ENCODE peak calls at places on chromosomes 12 and 14, in seven cellular contexts. One of them, this sample, is unnamed.

GRCh38 chr14:50101417-50101816 is 15.0 kb downstream of the VCPKMT start:
- DNase-seq in HFF-Myc: no peak
- DNase-seq in WTC11: no peak
- DNase-seq in Panc1: no peak
- DNase-seq in BE2C: no peak
- DNase-seq in choroid plexus epithelial cell: no peak
- DNase-seq in right lobe of liver: no peak
- DNase-seq in this sample: no peak

GRCh38 chr14:24874514-24875202 is 175.3 kb downstream of the STXBP6 start:
- DNase-seq in HFF-Myc: no peak
- DNase-seq in WTC11: no peak
- DNase-seq in Panc1: no peak
- DNase-seq in BE2C: no peak
- DNase-seq in choroid plexus epithelial cell: no peak
- DNase-seq in right lobe of liver: no peak
- DNase-seq in this sample: no peak

GRCh38 chr14:39614292-39614923 is 182.2 kb upstream of the FBXO33 start:
- DNase-seq in HFF-Myc: no peak
- DNase-seq in WTC11: no peak
- DNase-seq in Panc1: no peak
- DNase-seq in BE2C: no peak
- DNase-seq in choroid plexus epithelial cell: no peak
- DNase-seq in right lobe of liver: no peak
- DNase-seq in this sample: no peak

GRCh38 chr12:98741615-98742265 is 96.7 kb downstream of the APAF1 start:
- DNase-seq in HFF-Myc: no peak
- DNase-seq in WTC11: no peak
- DNase-seq in Panc1: no peak
- DNase-seq in BE2C: no peak
- DNase-seq in choroid plexus epithelial cell: no peak
- DNase-seq in right lobe of liver: no peak
- DNase-seq in this sample: no peak

GRCh38 chr14:74414380-74414779 is 11.6 kb downstream of the SYNDIG1L start:
- DNase-seq in HFF-Myc: no peak
- DNase-seq in WTC11: no peak
- DNase-seq in Panc1: no peak
- DNase-seq in BE2C: no peak
- DNase-seq in choroid plexus epithelial cell: peak
- DNase-seq in right lobe of liver: no peak
- DNase-seq in this sample: no peak

GRCh38 chr14:95206534-95206933 is 49.2 kb upstream of the DICER1 start:
- DNase-seq in HFF-Myc: no peak
- DNase-seq in WTC11: no peak
- DNase-seq in Panc1: no peak
- DNase-seq in BE2C: no peak
- DNase-seq in choroid plexus epithelial cell: peak
- DNase-seq in right lobe of liver: no peak
- DNase-seq in this sample: no peak

GRCh38 chr12:121534495-121535148 is 46.2 kb downstream of the KDM2B start:
- DNase-seq in HFF-Myc: no peak
- DNase-seq in WTC11: peak
- DNase-seq in Panc1: no peak
- DNase-seq in BE2C: no peak
- DNase-seq in choroid plexus epithelial cell: no peak
- DNase-seq in right lobe of liver: no peak
- DNase-seq in this sample: no peak

GRCh38 chr12:102061096-102061555 is 665 bp downstream of the WASHC3 start:
- DNase-seq in HFF-Myc: no peak
- DNase-seq in WTC11: no peak
- DNase-seq in Panc1: no peak
- DNase-seq in BE2C: no peak
- DNase-seq in choroid plexus epithelial cell: peak
- DNase-seq in right lobe of liver: no peak
- DNase-seq in this sample: no peak

GRCh38 chr12:4270670-4271432 is 2.7 kb upstream of the CCND2 start:
- DNase-seq in HFF-Myc: no peak
- DNase-seq in WTC11: peak
- DNase-seq in Panc1: no peak
- DNase-seq in BE2C: no peak
- DNase-seq in choroid plexus epithelial cell: no peak
- DNase-seq in right lobe of liver: peak
- DNase-seq in this sample: no peak

GRCh38 chr14:21933681-21934080 is 260.1 kb upstream of the OR4E1 start:
- DNase-seq in HFF-Myc: no peak
- DNase-seq in WTC11: no peak
- DNase-seq in Panc1: no peak
- DNase-seq in BE2C: no peak
- DNase-seq in choroid plexus epithelial cell: peak
- DNase-seq in right lobe of liver: no peak
- DNase-seq in this sample: no peak
- TF ChIP-seq CTCF in HFF-Myc: no peak
- TF ChIP-seq CTCF in WTC11: no peak
- TF ChIP-seq CTCF in Panc1: no peak
- TF ChIP-seq CTCF in BE2C: no peak
- TF ChIP-seq CTCF in choroid plexus epithelial cell: peak
- TF ChIP-seq CTCF in right lobe of liver: peak
- TF ChIP-seq CTCF in this sample: no peak

GRCh38 chr12:30696486-30696885 is 817 bp upstream of the IPO8 start:
- DNase-seq in HFF-Myc: no peak
- DNase-seq in WTC11: peak
- DNase-seq in Panc1: no peak
- DNase-seq in BE2C: no peak
- DNase-seq in choroid plexus epithelial cell: no peak
- DNase-seq in right lobe of liver: no peak
- DNase-seq in this sample: no peak

GRCh38 chr12:30694971-30695326 is 720 bp downstream of the IPO8 start:
- DNase-seq in HFF-Myc: no peak
- DNase-seq in WTC11: peak
- DNase-seq in Panc1: no peak
- DNase-seq in BE2C: peak
- DNase-seq in choroid plexus epithelial cell: peak
- DNase-seq in right lobe of liver: peak
- DNase-seq in this sample: no peak

GRCh38 chr12:30694412-30694955 is 1.2 kb downstream of the IPO8 start:
- DNase-seq in HFF-Myc: no peak
- DNase-seq in WTC11: no peak
- DNase-seq in Panc1: no peak
- DNase-seq in BE2C: no peak
- DNase-seq in choroid plexus epithelial cell: peak
- DNase-seq in right lobe of liver: no peak
- DNase-seq in this sample: no peak

GRCh38 chr12:30696103-30696408 is 387 bp upstream of the IPO8 start:
- DNase-seq in HFF-Myc: no peak
- DNase-seq in WTC11: no peak
- DNase-seq in Panc1: no peak
- DNase-seq in BE2C: no peak
- DNase-seq in choroid plexus epithelial cell: no peak
- DNase-seq in right lobe of liver: no peak
- DNase-seq in this sample: no peak

GRCh38 chr12:30695327-30696102 is at the start of gene IPO8:
- DNase-seq in HFF-Myc: peak
- DNase-seq in WTC11: peak
- DNase-seq in Panc1: peak
- DNase-seq in BE2C: peak
- DNase-seq in choroid plexus epithelial cell: peak
- DNase-seq in right lobe of liver: peak
- DNase-seq in this sample: no peak
- TF ChIP-seq CTCF in HFF-Myc: peak
- TF ChIP-seq CTCF in WTC11: no peak
- TF ChIP-seq CTCF in Panc1: peak
- TF ChIP-seq CTCF in BE2C: peak
- TF ChIP-seq CTCF in choroid plexus epithelial cell: peak
- TF ChIP-seq CTCF in right lobe of liver: peak
- TF ChIP-seq CTCF in this sample: peak

DNA sequence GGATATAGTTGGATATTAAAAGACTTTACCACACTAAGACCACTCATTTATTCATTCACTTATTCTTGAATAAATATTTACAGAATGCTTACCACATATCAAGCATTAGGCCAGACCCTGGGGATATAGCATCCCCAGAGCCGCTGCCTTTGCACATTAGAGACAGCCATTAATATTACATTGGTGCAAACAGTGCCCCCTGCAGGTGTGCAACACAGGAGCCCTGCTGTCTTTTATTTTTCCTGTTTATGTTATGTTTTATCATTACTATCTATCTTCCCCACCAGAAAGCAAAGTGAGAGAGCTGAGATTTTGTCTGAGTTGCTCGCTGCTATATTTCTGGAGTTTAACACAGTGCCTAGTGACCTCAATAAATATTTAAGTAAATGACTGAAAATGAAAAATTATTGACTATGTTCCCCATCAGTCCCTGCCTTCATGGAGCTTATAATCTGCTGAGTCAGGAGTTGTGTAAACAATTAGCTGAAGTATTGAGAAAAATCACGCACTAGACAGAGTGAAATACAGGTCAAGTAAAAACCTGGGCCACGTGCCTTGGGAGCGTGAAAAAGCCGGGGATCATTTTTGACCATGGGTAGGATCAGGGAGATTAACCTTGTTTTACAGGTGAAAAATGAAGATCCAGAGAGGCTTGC is 301.6 kb downstream of the PCNX1 start:
- DNase-seq in HFF-Myc: no peak
- DNase-seq in WTC11: no peak
- DNase-seq in Panc1: no peak
- DNase-seq in BE2C: no peak
- DNase-seq in choroid plexus epithelial cell: no peak
- DNase-seq in right lobe of liver: no peak
- DNase-seq in this sample: no peak
- TF ChIP-seq CTCF in HFF-Myc: peak
- TF ChIP-seq CTCF in WTC11: no peak
- TF ChIP-seq CTCF in Panc1: peak
- TF ChIP-seq CTCF in BE2C: peak
- TF ChIP-seq CTCF in choroid plexus epithelial cell: peak
- TF ChIP-seq CTCF in right lobe of liver: no peak
- TF ChIP-seq CTCF in this sample: no peak

GRCh38 chr12:96329018-96329417 is 71.2 kb downstream of the CDK17 start:
- DNase-seq in HFF-Myc: no peak
- DNase-seq in WTC11: no peak
- DNase-seq in Panc1: no peak
- DNase-seq in BE2C: no peak
- DNase-seq in choroid plexus epithelial cell: no peak
- DNase-seq in right lobe of liver: no peak
- DNase-seq in this sample: no peak

GRCh38 chr12:96326628-96327227 is 73.5 kb downstream of the CDK17 start:
- DNase-seq in HFF-Myc: no peak
- DNase-seq in WTC11: no peak
- DNase-seq in Panc1: no peak
- DNase-seq in BE2C: no peak
- DNase-seq in choroid plexus epithelial cell: no peak
- DNase-seq in right lobe of liver: no peak
- DNase-seq in this sample: no peak

GRCh38 chr12:96327346-96327745 is 72.9 kb downstream of the CDK17 start:
- DNase-seq in HFF-Myc: no peak
- DNase-seq in WTC11: no peak
- DNase-seq in Panc1: no peak
- DNase-seq in BE2C: no peak
- DNase-seq in choroid plexus epithelial cell: no peak
- DNase-seq in right lobe of liver: no peak
- DNase-seq in this sample: no peak

GRCh38 chr12:96329545-96329944 is 70.7 kb downstream of the CDK17 start:
- DNase-seq in HFF-Myc: no peak
- DNase-seq in WTC11: no peak
- DNase-seq in Panc1: no peak
- DNase-seq in BE2C: no peak
- DNase-seq in choroid plexus epithelial cell: no peak
- DNase-seq in right lobe of liver: no peak
- DNase-seq in this sample: no peak

GRCh38 chr12:96327889-96328288 is 72.3 kb downstream of the CDK17 start:
- DNase-seq in HFF-Myc: no peak
- DNase-seq in WTC11: no peak
- DNase-seq in Panc1: no peak
- DNase-seq in BE2C: no peak
- DNase-seq in choroid plexus epithelial cell: no peak
- DNase-seq in right lobe of liver: no peak
- DNase-seq in this sample: no peak
- TF ChIP-seq CTCF in HFF-Myc: no peak
- TF ChIP-seq CTCF in WTC11: no peak
- TF ChIP-seq CTCF in Panc1: no peak
- TF ChIP-seq CTCF in BE2C: no peak
- TF ChIP-seq CTCF in choroid plexus epithelial cell: no peak
- TF ChIP-seq CTCF in right lobe of liver: no peak
- TF ChIP-seq CTCF in this sample: no peak

DNA sequence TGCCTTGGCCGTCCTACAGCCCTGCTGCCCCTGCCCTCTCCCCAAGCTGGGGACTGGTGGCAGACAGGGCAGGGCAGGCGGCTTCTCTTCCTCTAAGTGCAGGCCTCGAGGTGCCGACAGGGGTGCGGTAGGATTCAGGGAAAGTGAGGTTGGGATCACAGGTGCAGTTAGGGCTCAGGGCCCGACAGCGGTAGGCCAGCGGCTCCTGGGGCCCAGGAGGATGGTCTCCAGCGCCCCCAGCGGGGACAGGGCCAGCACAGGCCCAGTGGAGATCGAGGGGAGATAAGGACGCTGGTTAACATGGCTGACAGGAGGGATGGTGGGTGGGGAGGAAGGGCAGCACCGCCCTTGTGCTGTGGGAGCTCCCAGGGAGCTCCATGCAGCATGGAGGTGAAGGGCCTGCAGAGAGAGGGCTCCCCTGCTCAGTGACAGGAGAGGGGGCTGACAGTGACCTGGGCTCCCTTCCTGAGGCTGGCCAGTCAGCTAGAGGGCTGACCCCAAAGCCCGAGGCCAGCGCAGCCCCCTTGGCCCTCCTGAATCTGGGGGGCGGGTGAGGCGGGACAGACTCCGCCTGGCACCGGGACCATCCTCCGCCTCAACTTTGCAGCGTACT is 860 bp upstream of the CRIP1 start:
- DNase-seq in HFF-Myc: no peak
- DNase-seq in WTC11: peak
- DNase-seq in Panc1: no peak
- DNase-seq in BE2C: peak
- DNase-seq in choroid plexus epithelial cell: no peak
- DNase-seq in right lobe of liver: no peak
- DNase-seq in this sample: no peak
- TF ChIP-seq CTCF in HFF-Myc: no peak
- TF ChIP-seq CTCF in WTC11: no peak
- TF ChIP-seq CTCF in Panc1: peak
- TF ChIP-seq CTCF in BE2C: peak
- TF ChIP-seq CTCF in choroid plexus epithelial cell: peak
- TF ChIP-seq CTCF in right lobe of liver: no peak
- TF ChIP-seq CTCF in this sample: peak